ENCODE peak calls at places on chromosomes 16 and 17, in six cellular contexts. One of them, this sample, is unnamed.

GRCh38 chr17:57271821-57272220 is 15.5 kb downstream of the MSI2 start:
- DNase-seq in IMR-90: no peak
- DNase-seq in neuronal stem cell: peak
- DNase-seq in H1: no peak
- DNase-seq in trophoblast cell: no peak
- DNase-seq in mesenchymal stem cell: no peak
- DNase-seq in this sample: no peak

GRCh38 chr16:58455750-58456149 is 44.2 kb upstream of the NDRG4 start:
- DNase-seq in IMR-90: no peak
- DNase-seq in trophoblast cell: no peak
- DNase-seq in mesenchymal stem cell: no peak
- DNase-seq in neuronal stem cell: no peak
- DNase-seq in H1: no peak
- DNase-seq in this sample: no peak

GRCh38 chr16:83231771-83232170 is 576.0 kb upstream of the HSBP1 start:
- DNase-seq in neuronal stem cell: no peak
- DNase-seq in H1: no peak
- DNase-seq in trophoblast cell: no peak
- DNase-seq in mesenchymal stem cell: peak
- DNase-seq in IMR-90: peak
- DNase-seq in this sample: no peak

GRCh38 chr16:6884002-6884401 is 448.6 kb upstream of the RBFOX1 start:
- DNase-seq in H1: no peak
- DNase-seq in trophoblast cell: no peak
- DNase-seq in neuronal stem cell: no peak
- DNase-seq in IMR-90: no peak
- DNase-seq in mesenchymal stem cell: no peak
- DNase-seq in this sample: no peak

GRCh38 chr17:76683011-76683755 is 27.6 kb downstream of the MXRA7 start:
- DNase-seq in IMR-90: no peak
- DNase-seq in trophoblast cell: no peak
- DNase-seq in neuronal stem cell: no peak
- DNase-seq in H1: peak
- DNase-seq in mesenchymal stem cell: peak
- DNase-seq in this sample: no peak

GRCh38 chr17:4988168-4988567 is 693 bp upstream of the CAMTA2 start:
- DNase-seq in mesenchymal stem cell: no peak
- DNase-seq in IMR-90: no peak
- DNase-seq in H1: no peak
- DNase-seq in trophoblast cell: no peak
- DNase-seq in neuronal stem cell: no peak
- DNase-seq in this sample: no peak

GRCh38 chr17:77366558-77367245 is 225.9 kb downstream of the SEC14L1 start:
- DNase-seq in IMR-90: peak
- DNase-seq in H1: peak
- DNase-seq in neuronal stem cell: no peak
- DNase-seq in mesenchymal stem cell: peak
- DNase-seq in trophoblast cell: no peak
- DNase-seq in this sample: no peak

GRCh38 chr16:23757116-23757515 is 2.3 kb downstream of the CHP2 start:
- DNase-seq in H1: no peak
- DNase-seq in IMR-90: no peak
- DNase-seq in trophoblast cell: no peak
- DNase-seq in neuronal stem cell: no peak
- DNase-seq in mesenchymal stem cell: no peak
- DNase-seq in this sample: no peak

GRCh38 chr16:55515110-55515509 is 6.2 kb downstream of the LPCAT2 start:
- DNase-seq in neuronal stem cell: no peak
- DNase-seq in mesenchymal stem cell: peak
- DNase-seq in H1: no peak
- DNase-seq in IMR-90: peak
- DNase-seq in trophoblast cell: no peak
- DNase-seq in this sample: no peak

GRCh38 chr17:78954684-78955083 is 25.0 kb downstream of the LGALS3BP start:
- DNase-seq in mesenchymal stem cell: no peak
- DNase-seq in H1: no peak
- DNase-seq in IMR-90: no peak
- DNase-seq in neuronal stem cell: no peak
- DNase-seq in trophoblast cell: no peak
- DNase-seq in this sample: no peak

GRCh38 chr16:66318505-66318904 is 48.0 kb upstream of the CDH5 start:
- DNase-seq in trophoblast cell: no peak
- DNase-seq in neuronal stem cell: no peak
- DNase-seq in IMR-90: no peak
- DNase-seq in mesenchymal stem cell: no peak
- DNase-seq in H1: no peak
- DNase-seq in this sample: no peak

GRCh38 chr16:69567031-69567680 is 1.4 kb downstream of the NFAT5 start:
- DNase-seq in neuronal stem cell: no peak
- DNase-seq in H1: no peak
- DNase-seq in mesenchymal stem cell: no peak
- DNase-seq in trophoblast cell: peak
- DNase-seq in IMR-90: peak
- DNase-seq in this sample: peak

GRCh38 chr16:4566144-4566543 is 10.0 kb downstream of the C16orf96 start:
- DNase-seq in mesenchymal stem cell: no peak
- DNase-seq in neuronal stem cell: no peak
- DNase-seq in IMR-90: no peak
- DNase-seq in H1: no peak
- DNase-seq in trophoblast cell: no peak
- DNase-seq in this sample: no peak

GRCh38 chr17:49333806-49334205 is 28.2 kb downstream of the ZNF652 start:
- DNase-seq in mesenchymal stem cell: peak
- DNase-seq in H1: no peak
- DNase-seq in IMR-90: peak
- DNase-seq in trophoblast cell: no peak
- DNase-seq in neuronal stem cell: no peak
- DNase-seq in this sample: no peak

GRCh38 chr17:58112970-58113631 is 29.9 kb downstream of the DYNLL2 start:
- DNase-seq in trophoblast cell: peak
- DNase-seq in mesenchymal stem cell: peak
- DNase-seq in IMR-90: peak
- DNase-seq in neuronal stem cell: peak
- DNase-seq in H1: peak
- DNase-seq in this sample: peak

DNA sequence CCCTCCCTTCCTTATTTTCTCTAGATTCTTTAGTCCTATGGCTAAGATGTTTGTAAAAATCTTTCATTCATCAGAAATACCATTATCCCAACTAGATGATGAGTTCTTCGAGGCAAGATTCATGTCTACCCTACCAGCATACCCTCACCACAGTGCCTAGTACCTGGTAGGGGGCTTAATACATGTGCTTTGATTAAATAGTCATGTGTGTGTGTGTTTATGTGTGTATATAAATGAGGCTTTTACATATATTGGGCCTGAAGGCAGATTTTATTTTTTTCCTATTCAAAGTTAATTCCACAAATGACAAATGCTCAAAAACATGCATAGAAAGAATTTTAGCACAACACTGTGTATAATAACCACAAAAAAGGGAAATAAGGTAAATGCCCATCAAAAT is 193.0 kb upstream of the IRX3 start:
- DNase-seq in neuronal stem cell: no peak
- DNase-seq in trophoblast cell: no peak
- DNase-seq in IMR-90: no peak
- DNase-seq in H1: no peak
- DNase-seq in mesenchymal stem cell: no peak
- DNase-seq in this sample: no peak
- H3K14ac ChIP-seq in neuronal stem cell: no peak
- H3K14ac ChIP-seq in trophoblast cell: no peak
- H3K14ac ChIP-seq in IMR-90: no peak
- H3K14ac ChIP-seq in H1: no peak
- H3K14ac ChIP-seq in mesenchymal stem cell: no peak
- H3K14ac ChIP-seq in this sample: no peak

GRCh38 chr17:46140645-46141197 is 52.5 kb downstream of the KANSL1 start:
- DNase-seq in neuronal stem cell: no peak
- DNase-seq in IMR-90: no peak
- DNase-seq in trophoblast cell: no peak
- DNase-seq in mesenchymal stem cell: no peak
- DNase-seq in H1: no peak
- DNase-seq in this sample: no peak

GRCh38 chr17:46143827-46144236 is 49.4 kb downstream of the KANSL1 start:
- DNase-seq in IMR-90: no peak
- DNase-seq in mesenchymal stem cell: no peak
- DNase-seq in H1: no peak
- DNase-seq in neuronal stem cell: no peak
- DNase-seq in trophoblast cell: no peak
- DNase-seq in this sample: no peak

GRCh38 chr17:46139365-46140210 is 53.6 kb downstream of the KANSL1 start:
- DNase-seq in IMR-90: no peak
- DNase-seq in neuronal stem cell: no peak
- DNase-seq in trophoblast cell: no peak
- DNase-seq in mesenchymal stem cell: no peak
- DNase-seq in H1: no peak
- DNase-seq in this sample: no peak

GRCh38 chr17:46144246-46144645 is 49.0 kb downstream of the KANSL1 start:
- DNase-seq in IMR-90: no peak
- DNase-seq in mesenchymal stem cell: no peak
- DNase-seq in neuronal stem cell: no peak
- DNase-seq in trophoblast cell: no peak
- DNase-seq in H1: no peak
- DNase-seq in this sample: no peak

DNA sequence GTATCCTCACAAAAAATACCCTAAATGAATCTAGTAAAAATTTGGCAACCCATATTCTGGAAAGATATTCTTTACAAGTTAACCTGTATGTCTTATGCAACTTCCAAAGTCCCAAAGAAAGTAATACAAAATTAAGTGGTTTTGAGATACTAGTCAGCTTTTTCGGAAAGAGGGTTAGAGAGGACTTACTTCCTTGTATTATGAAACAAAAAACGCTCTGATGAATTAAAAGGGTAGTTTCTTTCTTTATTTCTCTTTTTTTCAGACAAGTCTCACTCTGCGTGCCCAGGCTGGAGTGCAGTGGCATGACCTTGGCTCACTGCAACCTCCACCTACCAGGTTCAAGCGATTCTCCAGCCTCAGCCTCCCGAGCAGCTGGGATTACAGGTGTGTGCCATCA is 51.6 kb downstream of the KANSL1 start:
- DNase-seq in trophoblast cell: no peak
- DNase-seq in mesenchymal stem cell: no peak
- DNase-seq in IMR-90: no peak
- DNase-seq in neuronal stem cell: no peak
- DNase-seq in H1: no peak
- DNase-seq in this sample: no peak
- H3K14ac ChIP-seq in trophoblast cell: no peak
- H3K14ac ChIP-seq in mesenchymal stem cell: no peak
- H3K14ac ChIP-seq in IMR-90: no peak
- H3K14ac ChIP-seq in neuronal stem cell: no peak
- H3K14ac ChIP-seq in H1: no peak
- H3K14ac ChIP-seq in this sample: no peak

GRCh38 chr17:15422392-15422957 is 44.9 kb downstream of the CDRT4 start:
- DNase-seq in neuronal stem cell: no peak
- DNase-seq in H1: no peak
- DNase-seq in mesenchymal stem cell: no peak
- DNase-seq in IMR-90: no peak
- DNase-seq in trophoblast cell: peak
- DNase-seq in this sample: no peak
- H3K14ac ChIP-seq in neuronal stem cell: no peak
- H3K14ac ChIP-seq in H1: no peak
- H3K14ac ChIP-seq in mesenchymal stem cell: no peak
- H3K14ac ChIP-seq in IMR-90: no peak
- H3K14ac ChIP-seq in trophoblast cell: no peak
- H3K14ac ChIP-seq in this sample: no peak

GRCh38 chr17:40496170-40496569 is 5.3 kb downstream of the TNS4 start:
- DNase-seq in IMR-90: no peak
- DNase-seq in H1: no peak
- DNase-seq in mesenchymal stem cell: no peak
- DNase-seq in neuronal stem cell: no peak
- DNase-seq in trophoblast cell: no peak
- DNase-seq in this sample: no peak
- H3K14ac ChIP-seq in IMR-90: no peak
- H3K14ac ChIP-seq in H1: no peak
- H3K14ac ChIP-seq in mesenchymal stem cell: no peak
- H3K14ac ChIP-seq in neuronal stem cell: peak
- H3K14ac ChIP-seq in trophoblast cell: no peak
- H3K14ac ChIP-seq in this sample: no peak

GRCh38 chr17:62675701-62676100 is 48.2 kb downstream of the MRC2 start:
- DNase-seq in H1: no peak
- DNase-seq in neuronal stem cell: no peak
- DNase-seq in mesenchymal stem cell: no peak
- DNase-seq in trophoblast cell: no peak
- DNase-seq in IMR-90: no peak
- DNase-seq in this sample: no peak
- H3K14ac ChIP-seq in H1: no peak
- H3K14ac ChIP-seq in neuronal stem cell: no peak
- H3K14ac ChIP-seq in mesenchymal stem cell: no peak
- H3K14ac ChIP-seq in trophoblast cell: no peak
- H3K14ac ChIP-seq in IMR-90: no peak
- H3K14ac ChIP-seq in this sample: no peak

DNA sequence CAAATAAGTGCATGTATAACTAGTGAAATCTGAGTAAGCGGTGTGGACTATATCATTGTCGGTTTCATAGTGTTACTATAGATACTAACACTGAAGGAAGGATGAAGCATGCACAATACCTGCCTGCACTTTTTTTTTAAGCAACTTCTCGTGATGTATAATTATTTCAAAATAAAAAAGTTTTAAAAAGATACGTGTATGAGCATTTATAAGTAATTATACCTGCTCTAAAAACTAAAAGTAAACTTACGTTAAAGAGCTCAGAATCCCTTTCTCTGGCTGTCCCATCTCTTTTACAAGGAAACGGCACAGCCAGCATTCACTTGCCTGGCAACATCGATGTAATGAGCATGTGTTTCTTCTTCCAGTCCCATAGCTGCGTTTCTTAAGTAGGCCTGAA is 31.3 kb upstream of the ARL6IP1 start:
- DNase-seq in trophoblast cell: no peak
- DNase-seq in IMR-90: no peak
- DNase-seq in neuronal stem cell: peak
- DNase-seq in H1: no peak
- DNase-seq in mesenchymal stem cell: no peak
- DNase-seq in this sample: no peak
- H3K14ac ChIP-seq in trophoblast cell: no peak
- H3K14ac ChIP-seq in IMR-90: no peak
- H3K14ac ChIP-seq in neuronal stem cell: no peak
- H3K14ac ChIP-seq in H1: no peak
- H3K14ac ChIP-seq in mesenchymal stem cell: no peak
- H3K14ac ChIP-seq in this sample: no peak